ENCODE peak calls at places on chromosomes 4 and X, in nine cellular contexts. Q, J, Z, L, R, D, Y, M and V are unnamed samples.

GRCh38 chrX:15683193-15683592 is 18.6 kb upstream of the CLTRN start:
- DNase-seq in Q (no peak), J (no peak), Z (no peak), L (no peak), R (no peak), D (no peak), Y (no peak), M (no peak), V (no peak)

GRCh38 chr4:124282301-124282898 is 430.1 kb downstream of the ANKRD50 start:
- DNase-seq in Q (peak; percentile 31), J (no peak), Z (no peak), L (no peak), R (no peak), D (no peak), Y (no peak), M (no peak), V (no peak)

GRCh38 chrX:103688949-103689348 is 2.5 kb upstream of the MORF4L2 start:
- DNase-seq in Q (peak; percentile 48), J (no peak), Z (no peak), L (no peak), R (no peak), D (peak; percentile 41), Y (no peak), M (peak; percentile 47), V (peak; percentile 43)

GRCh38 chr4:786861-787300 is 39.0 kb downstream of the CPLX1 start:
- DNase-seq in Q (no peak), J (no peak), Z (no peak), L (no peak), R (no peak), D (no peak), Y (no peak), M (peak; percentile 68), V (no peak)

GRCh38 chr4:140153419-140153743 is 603 bp downstream of the MAML3 start:
- DNase-seq in Q (no peak), J (no peak), Z (no peak), L (no peak), R (no peak), D (no peak), Y (no peak), M (no peak), V (no peak)

GRCh38 chrX:2351321-2351720 is 149.5 kb downstream of the DHRSX start:
- DNase-seq in Q (peak; percentile 58), J (no peak), Z (no peak), L (no peak), R (no peak), D (no peak), Y (no peak), M (no peak), V (peak; percentile 94)

GRCh38 chr4:163380703-163381102 is 37.0 kb downstream of the NPY5R start:
- DNase-seq in Q (no peak), J (no peak), Z (no peak), L (no peak), R (no peak), D (no peak), Y (no peak), M (peak; percentile 18), V (no peak)

GRCh38 chr4:136203199-136203598 is 1329.1 kb downstream of the PCDH18 start:
- DNase-seq in Q (no peak), J (no peak), Z (no peak), L (no peak), R (no peak), D (no peak), Y (no peak), M (no peak), V (no peak)

GRCh38 chr4:125401784-125402183 is 87.0 kb downstream of the FAT4 start:
- DNase-seq in Q (no peak), J (no peak), Z (no peak), L (no peak), R (no peak), D (no peak), Y (no peak), M (no peak), V (no peak)

GRCh38 chr4:151808120-151808529 is 47.3 kb upstream of the GATB start:
- DNase-seq in Q (peak; percentile 18), J (no peak), Z (no peak), L (no peak), R (no peak), D (peak; percentile 20), Y (no peak), M (peak; percentile 41), V (peak; percentile 22)

GRCh38 chrX:56978172-56978571 is 17.2 kb downstream of the SPIN3 start:
- DNase-seq in Q (peak; percentile 71), J (peak; percentile 16), Z (no peak), L (peak; percentile 26), R (peak; percentile 5), D (peak; percentile 33), Y (peak; percentile 6), M (peak; percentile 57), V (peak; percentile 20)

GRCh38 chr4:57148177-57148576 is 38.0 kb upstream of the IGFBP7 start:
- DNase-seq in Q (no peak), J (no peak), Z (no peak), L (no peak), R (no peak), D (no peak), Y (no peak), M (no peak), V (peak; percentile 12)

GRCh38 chr4:93199492-93199891 is 629.1 kb upstream of the ATOH1 start:
- DNase-seq in Q (peak; percentile 63), J (no peak), Z (no peak), L (no peak), R (no peak), D (peak; percentile 52), Y (peak; percentile 9), M (peak; percentile 76), V (peak; percentile 2)